ENCODE peak calls at places on chromosomes 6 and 20, in four cellular contexts. Y, I, A and R are unnamed samples. For H3K36me3, the result is how much of the 10 kb centered on the place peaks cover.

GRCh38 chr20:51516855-51517254 is 25.7 kb downstream of the NFATC2 start:
- DNase-seq in A (no peak), Y (no peak), I (no peak), R (no peak)

GRCh38 chr20:11777387-11777786 is 140.3 kb upstream of the BTBD3 start:
- DNase-seq in Y (no peak), I (no peak), A (no peak), R (no peak)

GRCh38 chr20:32780749-32781402 is 18.7 kb downstream of the DNMT3B start:
- DNase-seq in Y (no peak), A (no peak), I (no peak), R (no peak)

GRCh38 chr20:33880396-33880795 is 69.2 kb downstream of the CHMP4B start:
- DNase-seq in A (no peak), I (no peak), Y (no peak), R (no peak)

GRCh38 chr20:23622839-23623343 is 14.9 kb downstream of the CST3 start:
- DNase-seq in I (peak), Y (peak), A (peak), R (peak)

GRCh38 chr20:38997622-38998021 is 35.5 kb downstream of the DHX35 start:
- DNase-seq in Y (no peak), A (no peak), I (no peak), R (no peak)

GRCh38 chr6:138555294-138555988 is 56.1 kb upstream of the NHSL1 start:
- DNase-seq in I (no peak), A (no peak), Y (no peak), R (peak)

GRCh38 chr6:50318536-50318935 is 268.8 kb upstream of the DEFB112 start:
- DNase-seq in Y (no peak), A (no peak), I (no peak), R (no peak)

GRCh38 chr6:41635365-41635764 is 2.9 kb upstream of the MDFI start:
- DNase-seq in I (no peak), A (no peak), Y (no peak), R (no peak)

GRCh38 chr6:80091506-80091905 is 15.0 kb upstream of the BCKDHB start:
- DNase-seq in I (no peak), Y (no peak), A (no peak), R (no peak)

GRCh38 chr6:82954351-82954750 is 111.3 kb downstream of the UBE3D start:
- DNase-seq in I (no peak), A (no peak), Y (no peak), R (no peak)

GRCh38 chr6:34709386-34709785 is 12.8 kb upstream of the ILRUN start:
- DNase-seq in Y (peak), I (peak), A (peak), R (peak)

GRCh38 chr6:41693866-41694265 is 41.5 kb downstream of the TFEB start:
- DNase-seq in Y (no peak), A (no peak), I (no peak), R (no peak)

GRCh38 chr6:28923318-28924102 is at the start of gene TRIM27:
- DNase-seq in I (peak), Y (peak), A (peak), R (peak)

GRCh38 chr6:133130863-133131262 is 110.3 kb upstream of the EYA4 start:
- DNase-seq in Y (peak), I (peak), A (peak), R (peak)

GRCh38 chr6:84026721-84027164 is 6.8 kb upstream of the MRAP2 start:
- DNase-seq in A (no peak), Y (no peak), I (no peak), R (no peak)
- H3K27ac ChIP-seq in A (no peak), Y (no peak), I (peak), R (no peak)

GRCh38 chr6:136608991-136609390 is 58.8 kb upstream of the MAP7 start:
- DNase-seq in A (no peak), I (no peak), Y (no peak), R (no peak)
- TF ChIP-seq POLR2A in A (no peak), I (no peak), Y (no peak), R (no peak)

GRCh38 chr6:36201612-36202011 is 5.1 kb downstream of the BRPF3 start:
- DNase-seq in A (no peak), Y (no peak), I (no peak), R (no peak)
- H3K36me3 ChIP-seq in A (under half), Y (under half), I (under half), R (under half)

GRCh38 chr20:59179988-59180387 is 16.4 kb downstream of the ZNF831 start:
- DNase-seq in I (no peak), A (no peak), Y (no peak), R (no peak)
- H3K27ac ChIP-seq in I (no peak), A (no peak), Y (no peak), R (no peak)

DNA sequence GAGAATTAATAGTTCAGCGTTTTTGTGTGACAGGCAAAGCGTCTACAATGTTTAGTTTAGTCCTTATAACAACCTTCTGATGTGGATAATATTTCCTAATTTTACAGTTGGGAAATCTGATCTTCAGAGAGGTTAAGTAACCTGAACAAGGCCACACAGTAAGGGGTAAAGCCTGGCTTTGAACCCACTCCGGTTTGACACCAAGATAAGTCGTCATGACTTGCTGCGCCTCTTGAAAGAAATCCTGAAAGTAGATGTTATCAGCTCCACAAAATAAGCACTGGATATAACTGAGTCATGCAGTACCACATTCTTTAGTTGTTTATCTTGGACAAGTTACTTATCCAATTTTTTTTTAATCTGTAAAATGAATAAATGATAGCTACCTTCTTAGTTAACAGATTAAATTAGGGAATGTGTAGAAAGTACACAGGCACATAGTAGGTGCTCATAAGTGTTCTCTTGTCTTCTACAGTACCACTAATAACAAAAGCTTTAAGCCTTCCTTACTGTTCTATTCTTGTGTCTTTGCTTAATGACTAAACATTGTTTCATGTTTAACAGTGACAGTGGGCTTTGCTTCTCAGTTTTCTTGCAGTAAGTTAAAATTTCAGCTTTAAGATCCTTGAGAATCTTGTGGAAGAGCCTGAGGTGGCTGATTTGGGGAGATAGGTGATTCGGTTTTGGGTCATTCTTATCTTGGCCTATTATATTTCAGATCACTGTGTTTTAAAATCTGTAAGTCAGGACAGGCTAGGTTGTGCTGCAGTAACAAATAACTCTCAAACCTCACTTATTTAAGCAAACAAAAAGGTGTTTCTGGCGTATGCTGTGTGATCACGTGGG is 2.1 kb downstream of the HIVEP1 start:
- DNase-seq in I (no peak), Y (no peak), A (peak), R (no peak)
- TF ChIP-seq POLR2A in I (no peak), Y (no peak), A (no peak), R (no peak)

GRCh38 chr20:2829376-2829775 is 11.1 kb downstream of the PCED1A start:
- DNase-seq in I (no peak), A (no peak), Y (no peak), R (no peak)
- H3K36me3 ChIP-seq in I (under half), A (under half), Y (under half), R (under half)